ENCODE peak calls at places on chromosomes 1 and 21, in five cellular contexts. F is DMS79, P is psoas muscle, W is HTR-8/SVneo, G is Caki2. B is an unnamed sample.

GRCh38 chr1:27968692-27969091 is 8.9 kb downstream of the XKR8 start:
- DNase-seq in F (no peak), P (no peak), W (peak), G (peak), B (peak)

GRCh38 chr1:155981266-155982088 is 3.1 kb upstream of the ARHGEF2 start:
- DNase-seq in F (peak), P (peak), W (no peak), G (peak), B (peak)

GRCh38 chr1:243849089-243850012 is 692 bp downstream of the AKT3 start:
- DNase-seq in F (no peak), P (peak), W (peak), G (peak), B (peak)

GRCh38 chr1:43121251-43121650 is 50.8 kb downstream of the EBNA1BP2 start:
- DNase-seq in F (peak), P (no peak), W (no peak), G (peak), B (no peak)

GRCh38 chr1:198890531-198890930 is 251.7 kb downstream of the PTPRC start:
- DNase-seq in F (no peak), P (no peak), W (no peak), G (peak), B (peak)

GRCh38 chr1:67150931-67151330 is 15.3 kb upstream of the IL23R start:
- DNase-seq in F (no peak), P (no peak), W (no peak), G (no peak), B (no peak)

GRCh38 chr1:159247266-159247665 is 42.6 kb downstream of the ACKR1 start:
- DNase-seq in F (no peak), P (no peak), W (no peak), G (no peak), B (no peak)

GRCh38 chr1:65065535-65066378 is 82.2 kb upstream of the AK4 start:
- DNase-seq in F (no peak), P (peak), W (no peak), G (no peak), B (no peak)

GRCh38 chr1:175665628-175666027 is 77.8 kb downstream of the TNR start:
- DNase-seq in F (no peak), P (no peak), W (no peak), G (no peak), B (no peak)

GRCh38 chr1:41672641-41673313 is 188.3 kb upstream of the EDN2 start:
- DNase-seq in F (no peak), P (no peak), W (no peak), G (no peak), B (no peak)

GRCh38 chr1:109763646-109764415 is at the start of gene EPS8L3:
- DNase-seq in F (no peak), P (no peak), W (no peak), G (no peak), B (no peak)

GRCh38 chr1:81703352-81703735 is 97.4 kb upstream of the ADGRL2 start:
- DNase-seq in F (no peak), P (no peak), W (no peak), G (peak), B (peak)

GRCh38 chr1:84780000-84780716 is 89.9 kb upstream of the SSX2IP start:
- DNase-seq in F (no peak), P (no peak), W (no peak), G (no peak), B (peak)

GRCh38 chr1:3492545-3493246 is 38.2 kb downstream of the ARHGEF16 start:
- DNase-seq in F (no peak), P (no peak), W (no peak), G (no peak), B (no peak)

GRCh38 chr1:207056673-207057072 is 3.6 kb downstream of the PFKFB2 start:
- DNase-seq in F (no peak), P (no peak), W (no peak), G (no peak), B (no peak)

GRCh38 chr1:111656093-111657017 is 36.8 kb downstream of the RAP1A start:
- DNase-seq in F (no peak), P (no peak), W (peak), G (peak), B (peak)

GRCh38 chr1:108327534-108328462 is 83.9 kb upstream of the NBPF4 start:
- DNase-seq in F (no peak), P (no peak), W (no peak), G (peak), B (no peak)

GRCh38 chr21:36524477-36524876 is 44.6 kb upstream of the CLDN14 start:
- DNase-seq in F (no peak), P (no peak), W (no peak), G (no peak), B (no peak)

GRCh38 chr1:18955442-18956188 is 861 bp downstream of the IFFO2 start:
- DNase-seq in F (peak), P (peak), W (no peak), G (peak), B (peak)

GRCh38 chr21:44006656-44007055 is 5.5 kb upstream of the TRAPPC10 start:
- DNase-seq in F (no peak), P (peak), W (no peak), G (no peak), B (peak)

GRCh38 chr1:54543729-54544496 is 4.1 kb upstream of the ACOT11 start:
- DNase-seq in F (no peak), P (no peak), W (peak), G (no peak), B (no peak)

GRCh38 chr1:1235016-1235744 is 3.1 kb downstream of the B3GALT6 start:
- DNase-seq in F (no peak), P (no peak), W (no peak), G (no peak), B (no peak)

GRCh38 chr1:158067651-158068050 is 74.2 kb downstream of the KIRREL1 start:
- DNase-seq in F (no peak), P (peak), W (no peak), G (no peak), B (peak)

GRCh38 chr1:208962867-208963266 is 620.6 kb upstream of the CAMK1G start:
- DNase-seq in F (no peak), P (no peak), W (no peak), G (no peak), B (no peak)

GRCh38 chr1:66553846-66554245 is 19.9 kb downstream of the SGIP1 start:
- DNase-seq in F (no peak), P (no peak), W (no peak), G (peak), B (no peak)

GRCh38 chr1:23065385-23065784 is 46.1 kb downstream of the KDM1A start:
- DNase-seq in F (no peak), P (no peak), W (no peak), G (no peak), B (no peak)

GRCh38 chr1:29266912-29267311 is 30.6 kb downstream of the PTPRU start:
- DNase-seq in F (no peak), P (no peak), W (no peak), G (no peak), B (no peak)

B was measured in MG63.